ENCODE peak calls at places on chromosome 20, in four cellular contexts. C is A549, M is HepG2, V is K562. Z is an unnamed sample.

GRCh38 chr20:40706977-40707582 is 18.0 kb upstream of the MAFB start:
- DNase-seq in C (no peak), M (peak), V (no peak), Z (peak)

GRCh38 chr20:3071610-3072529 is at the start of gene OXT:
- DNase-seq in C (no peak), M (no peak), V (peak), Z (peak)

GRCh38 chr20:61856626-61857413 is 208.9 kb downstream of the TAF4 start:
- DNase-seq in C (no peak), M (no peak), V (no peak), Z (no peak)

GRCh38 chr20:38075161-38075998 is 41.8 kb downstream of the RPRD1B start:
- DNase-seq in C (no peak), M (peak), V (no peak), Z (no peak)

GRCh38 chr20:24657878-24658620 is 188.6 kb downstream of the SYNDIG1 start:
- DNase-seq in C (no peak), M (no peak), V (no peak), Z (no peak)

GRCh38 chr20:13995086-13995665 is at the start of gene MACROD2:
- DNase-seq in C (peak), M (peak), V (peak), Z (peak)

GRCh38 chr20:53161473-53161872 is 189.3 kb downstream of the TSHZ2 start:
- DNase-seq in C (no peak), M (no peak), V (no peak), Z (no peak)

GRCh38 chr20:45163071-45163803 is 11.5 kb upstream of the PI3 start:
- DNase-seq in C (no peak), M (no peak), V (no peak), Z (no peak)

GRCh38 chr20:35974256-35974655 is 5.9 kb downstream of the CNBD2 start:
- DNase-seq in C (no peak), M (no peak), V (no peak), Z (no peak)

GRCh38 chr20:51910202-51911050 is 108.1 kb upstream of the SALL4 start:
- DNase-seq in C (peak), M (no peak), V (no peak), Z (no peak)

GRCh38 chr20:62955519-62956386 is 3.2 kb downstream of the SLC17A9 start:
- DNase-seq in C (no peak), M (peak), V (no peak), Z (no peak)

GRCh38 chr20:23641936-23642751 is 4.4 kb upstream of the CST3 start:
- DNase-seq in C (no peak), M (no peak), V (no peak), Z (no peak)

GRCh38 chr20:35601990-35602389 is 13.6 kb upstream of the SPAG4 start:
- DNase-seq in C (no peak), M (no peak), V (no peak), Z (no peak)

GRCh38 chr20:3123542-3123941 is 36.1 kb downstream of the FASTKD5 start:
- DNase-seq in C (no peak), M (no peak), V (no peak), Z (no peak)

GRCh38 chr20:34017610-34018009 is 23.9 kb downstream of the RALY start:
- DNase-seq in C (no peak), M (no peak), V (no peak), Z (no peak)
- TF ChIP-seq NR3C1 in C (no peak), M (no peak), V (no peak), Z (no peak)

GRCh38 chr20:48919882-48920526 is 1.5 kb upstream of the ARFGEF2 start:
- DNase-seq in C (no peak), M (peak), V (no peak), Z (no peak)
- TF ChIP-seq NR3C1 in C (no peak), M (no peak), V (no peak), Z (no peak)

DNA sequence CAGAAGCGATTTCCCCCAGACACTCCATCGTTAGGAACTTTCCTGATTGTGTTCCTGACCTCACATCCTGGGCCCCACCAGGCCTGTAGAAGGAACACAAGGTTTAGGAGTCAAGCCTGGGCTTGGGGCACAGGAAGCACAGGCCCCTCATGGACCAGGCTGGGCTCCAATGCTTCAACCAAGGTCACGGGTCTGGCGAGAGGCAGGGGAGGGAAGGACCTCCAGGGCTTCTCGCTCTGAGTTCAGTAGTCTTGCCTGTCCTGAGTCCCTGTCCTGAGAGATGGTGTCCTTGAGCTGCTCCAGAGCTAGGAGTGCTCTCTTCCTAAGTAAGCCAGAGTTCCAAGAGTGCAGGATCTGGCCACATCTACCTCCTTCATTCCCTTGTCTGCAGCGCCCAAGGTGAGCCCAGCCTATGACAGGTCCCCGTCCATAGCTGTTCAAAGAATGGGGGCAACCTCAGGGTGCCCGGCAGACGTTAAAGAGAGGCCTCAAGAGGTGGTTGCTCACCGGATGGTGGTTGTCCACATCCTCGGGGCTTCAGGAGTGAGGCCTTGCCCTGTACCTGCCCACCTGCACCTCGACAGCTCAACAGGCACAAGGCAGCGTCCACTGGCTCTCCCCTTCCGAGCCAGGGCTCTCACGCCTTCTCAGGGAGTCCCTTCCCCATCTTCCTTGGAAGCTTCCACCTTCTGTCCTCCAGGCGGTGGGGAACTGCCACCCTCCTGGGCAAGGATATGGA is 1.6 kb upstream of the TUBB1 start:
- DNase-seq in C (no peak), M (no peak), V (no peak), Z (no peak)
- TF ChIP-seq NR3C1 in C (no peak), M (no peak), V (no peak), Z (no peak)

DNA sequence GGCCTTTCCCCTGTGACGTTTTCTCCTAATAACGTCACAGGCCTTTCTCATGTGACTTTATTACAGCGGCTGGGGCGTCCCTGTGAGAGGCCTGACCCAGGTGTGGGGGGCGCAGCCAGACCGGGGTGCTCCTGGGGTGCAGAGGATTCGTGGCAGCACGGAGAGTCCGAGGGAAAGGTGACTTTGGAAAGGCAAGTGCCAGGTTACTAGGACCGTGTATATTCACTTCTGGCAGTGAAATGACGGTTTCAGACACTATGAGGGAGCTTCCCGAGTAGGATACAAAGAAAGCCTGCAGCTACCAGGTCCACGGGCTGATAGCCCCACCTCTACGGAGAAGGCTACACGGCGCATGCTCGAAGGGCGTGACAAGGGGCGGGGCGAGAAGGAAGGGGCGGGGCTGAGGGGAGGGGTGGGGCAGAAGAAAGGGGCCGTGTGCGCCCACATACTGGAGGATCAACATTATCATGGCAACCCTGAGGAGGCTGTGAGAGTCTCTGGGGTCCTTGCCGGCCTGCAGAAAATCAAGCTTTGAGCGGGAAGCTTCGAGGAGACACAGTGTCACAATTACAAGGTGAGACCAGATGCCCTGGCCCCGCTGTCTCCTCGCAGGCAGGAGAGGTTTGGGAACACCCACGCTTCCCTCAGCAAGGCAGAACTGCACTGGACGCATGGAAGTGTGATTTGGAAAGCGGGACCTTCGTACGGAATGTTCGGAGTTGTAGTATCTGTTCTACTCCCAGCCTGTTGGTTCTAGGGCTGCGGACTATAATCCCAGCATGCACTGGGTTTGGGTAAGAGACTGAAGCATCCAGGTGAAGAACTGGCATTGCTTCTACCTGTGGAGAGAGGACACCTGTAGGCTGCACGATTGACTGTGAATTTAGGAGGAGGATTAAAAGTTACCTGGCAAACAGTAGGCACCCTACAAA is 54.4 kb upstream of the ZNF337 start:
- DNase-seq in C (peak), M (peak), V (peak), Z (peak)
- TF ChIP-seq NR3C1 in C (no peak), M (peak), V (no peak), Z (no peak)

GRCh38 chr20:46399401-46399800 is 7.0 kb downstream of the ELMO2 start:
- DNase-seq in C (no peak), M (no peak), V (no peak), Z (no peak)
- TF ChIP-seq NR3C1 in C (no peak), M (no peak), V (no peak), Z (no peak)

GRCh38 chr20:15772826-15773225 is 800.4 kb downstream of the KIF16B start:
- DNase-seq in C (no peak), M (no peak), V (no peak), Z (no peak)

GRCh38 chr20:15763344-15763743 is 809.9 kb downstream of the KIF16B start:
- DNase-seq in C (no peak), M (no peak), V (no peak), Z (no peak)

GRCh38 chr20:15768370-15768741 is 804.9 kb downstream of the KIF16B start:
- DNase-seq in C (no peak), M (no peak), V (no peak), Z (no peak)

GRCh38 chr20:15767636-15768369 is 805.4 kb downstream of the KIF16B start:
- DNase-seq in C (no peak), M (no peak), V (no peak), Z (no peak)
- TF ChIP-seq NR3C1 in C (no peak), M (no peak), V (no peak), Z (no peak)